ENCODE peak calls at places on chromosomes 12 and 14, in nine cellular contexts. One of them, this sample, is unnamed.

GRCh38 chr14:59126714-59127436 is 61.6 kb upstream of the DAAM1 start:
- DNase-seq in central memory CD4-positive, alpha-beta T cell: peak
- DNase-seq in globus pallidus: peak
- DNase-seq in ELR: peak
- DNase-seq in DMS 273 treated with DMSO at 0.1 percent for 48 hours: peak
- DNase-seq in HuH-7: peak
- DNase-seq in AG20443: peak
- DNase-seq in HFFc6: peak
- DNase-seq in activated T-cell treated with anti-CD3 and anti-CD28 coated beads, Interleukin-2, amount 50 U/mL, for 72 hours: peak
- DNase-seq in this sample: peak

GRCh38 chr12:76470028-76470939 is 89.3 kb downstream of the OSBPL8 start:
- DNase-seq in HFFc6: peak
- DNase-seq in central memory CD4-positive, alpha-beta T cell: no peak
- DNase-seq in HuH-7: no peak
- DNase-seq in globus pallidus: peak
- DNase-seq in activated T-cell treated with anti-CD3 and anti-CD28 coated beads, Interleukin-2, amount 50 U/mL, for 72 hours: no peak
- DNase-seq in ELR: peak
- DNase-seq in DMS 273 treated with DMSO at 0.1 percent for 48 hours: no peak
- DNase-seq in AG20443: peak
- DNase-seq in this sample: peak

GRCh38 chr12:96986883-96987523 is 79.9 kb downstream of the NEDD1 start:
- DNase-seq in HFFc6: peak
- DNase-seq in central memory CD4-positive, alpha-beta T cell: peak
- DNase-seq in globus pallidus: peak
- DNase-seq in activated T-cell treated with anti-CD3 and anti-CD28 coated beads, Interleukin-2, amount 50 U/mL, for 72 hours: no peak
- DNase-seq in ELR: peak
- DNase-seq in AG20443: peak
- DNase-seq in HuH-7: peak
- DNase-seq in DMS 273 treated with DMSO at 0.1 percent for 48 hours: no peak
- DNase-seq in this sample: peak

GRCh38 chr14:77458249-77458950 is 507 bp downstream of the AHSA1 start:
- DNase-seq in AG20443: peak
- DNase-seq in HuH-7: no peak
- DNase-seq in activated T-cell treated with anti-CD3 and anti-CD28 coated beads, Interleukin-2, amount 50 U/mL, for 72 hours: peak
- DNase-seq in central memory CD4-positive, alpha-beta T cell: peak
- DNase-seq in HFFc6: peak
- DNase-seq in ELR: peak
- DNase-seq in DMS 273 treated with DMSO at 0.1 percent for 48 hours: no peak
- DNase-seq in globus pallidus: no peak
- DNase-seq in this sample: peak

GRCh38 chr12:124847113-124847512 is 16.6 kb downstream of the SCARB1 start:
- DNase-seq in AG20443: no peak
- DNase-seq in DMS 273 treated with DMSO at 0.1 percent for 48 hours: no peak
- DNase-seq in central memory CD4-positive, alpha-beta T cell: no peak
- DNase-seq in globus pallidus: no peak
- DNase-seq in ELR: no peak
- DNase-seq in HFFc6: no peak
- DNase-seq in activated T-cell treated with anti-CD3 and anti-CD28 coated beads, Interleukin-2, amount 50 U/mL, for 72 hours: no peak
- DNase-seq in HuH-7: no peak
- DNase-seq in this sample: no peak

GRCh38 chr12:22163594-22163993 is 117.6 kb downstream of the CMAS start:
- DNase-seq in HFFc6: no peak
- DNase-seq in globus pallidus: no peak
- DNase-seq in HuH-7: no peak
- DNase-seq in AG20443: no peak
- DNase-seq in activated T-cell treated with anti-CD3 and anti-CD28 coated beads, Interleukin-2, amount 50 U/mL, for 72 hours: no peak
- DNase-seq in central memory CD4-positive, alpha-beta T cell: peak
- DNase-seq in DMS 273 treated with DMSO at 0.1 percent for 48 hours: no peak
- DNase-seq in ELR: no peak
- DNase-seq in this sample: no peak

GRCh38 chr14:32606297-32606696 is 277.2 kb downstream of the AKAP6 start:
- DNase-seq in AG20443: no peak
- DNase-seq in HFFc6: no peak
- DNase-seq in ELR: no peak
- DNase-seq in activated T-cell treated with anti-CD3 and anti-CD28 coated beads, Interleukin-2, amount 50 U/mL, for 72 hours: no peak
- DNase-seq in DMS 273 treated with DMSO at 0.1 percent for 48 hours: no peak
- DNase-seq in central memory CD4-positive, alpha-beta T cell: no peak
- DNase-seq in HuH-7: no peak
- DNase-seq in globus pallidus: no peak
- DNase-seq in this sample: no peak

GRCh38 chr14:65334765-65335411 is 77.6 kb upstream of the FUT8 start:
- DNase-seq in HFFc6: no peak
- DNase-seq in globus pallidus: no peak
- DNase-seq in AG20443: no peak
- DNase-seq in activated T-cell treated with anti-CD3 and anti-CD28 coated beads, Interleukin-2, amount 50 U/mL, for 72 hours: no peak
- DNase-seq in DMS 273 treated with DMSO at 0.1 percent for 48 hours: peak
- DNase-seq in HuH-7: peak
- DNase-seq in central memory CD4-positive, alpha-beta T cell: no peak
- DNase-seq in ELR: no peak
- DNase-seq in this sample: no peak

GRCh38 chr14:56808314-56809201 is 1.7 kb downstream of the OTX2 start:
- DNase-seq in HFFc6: no peak
- DNase-seq in AG20443: no peak
- DNase-seq in HuH-7: no peak
- DNase-seq in activated T-cell treated with anti-CD3 and anti-CD28 coated beads, Interleukin-2, amount 50 U/mL, for 72 hours: no peak
- DNase-seq in central memory CD4-positive, alpha-beta T cell: no peak
- DNase-seq in ELR: no peak
- DNase-seq in globus pallidus: no peak
- DNase-seq in DMS 273 treated with DMSO at 0.1 percent for 48 hours: no peak
- DNase-seq in this sample: no peak

GRCh38 chr14:103734081-103734888 is 18.7 kb downstream of the ZFYVE21 start:
- DNase-seq in central memory CD4-positive, alpha-beta T cell: no peak
- DNase-seq in AG20443: no peak
- DNase-seq in ELR: no peak
- DNase-seq in activated T-cell treated with anti-CD3 and anti-CD28 coated beads, Interleukin-2, amount 50 U/mL, for 72 hours: no peak
- DNase-seq in DMS 273 treated with DMSO at 0.1 percent for 48 hours: no peak
- DNase-seq in HFFc6: no peak
- DNase-seq in HuH-7: no peak
- DNase-seq in globus pallidus: no peak
- DNase-seq in this sample: no peak

GRCh38 chr14:35083530-35084150 is 37.6 kb downstream of the FAM177A1 start:
- DNase-seq in activated T-cell treated with anti-CD3 and anti-CD28 coated beads, Interleukin-2, amount 50 U/mL, for 72 hours: no peak
- DNase-seq in ELR: no peak
- DNase-seq in DMS 273 treated with DMSO at 0.1 percent for 48 hours: no peak
- DNase-seq in HuH-7: no peak
- DNase-seq in AG20443: no peak
- DNase-seq in HFFc6: no peak
- DNase-seq in central memory CD4-positive, alpha-beta T cell: no peak
- DNase-seq in globus pallidus: no peak
- DNase-seq in this sample: no peak

GRCh38 chr14:24196071-24197061 is 1.1 kb upstream of the TM9SF1 start:
- DNase-seq in HuH-7: peak
- DNase-seq in globus pallidus: no peak
- DNase-seq in HFFc6: no peak
- DNase-seq in activated T-cell treated with anti-CD3 and anti-CD28 coated beads, Interleukin-2, amount 50 U/mL, for 72 hours: no peak
- DNase-seq in AG20443: peak
- DNase-seq in central memory CD4-positive, alpha-beta T cell: no peak
- DNase-seq in DMS 273 treated with DMSO at 0.1 percent for 48 hours: no peak
- DNase-seq in ELR: peak
- DNase-seq in this sample: no peak

GRCh38 chr14:49546766-49547165 is 39.4 kb downstream of the RPS29 start:
- DNase-seq in activated T-cell treated with anti-CD3 and anti-CD28 coated beads, Interleukin-2, amount 50 U/mL, for 72 hours: no peak
- DNase-seq in AG20443: no peak
- DNase-seq in HFFc6: no peak
- DNase-seq in DMS 273 treated with DMSO at 0.1 percent for 48 hours: no peak
- DNase-seq in ELR: no peak
- DNase-seq in central memory CD4-positive, alpha-beta T cell: no peak
- DNase-seq in HuH-7: no peak
- DNase-seq in globus pallidus: no peak
- DNase-seq in this sample: no peak

GRCh38 chr14:64639340-64639821 is 64.8 kb upstream of the PLEKHG3 start:
- DNase-seq in DMS 273 treated with DMSO at 0.1 percent for 48 hours: no peak
- DNase-seq in central memory CD4-positive, alpha-beta T cell: no peak
- DNase-seq in activated T-cell treated with anti-CD3 and anti-CD28 coated beads, Interleukin-2, amount 50 U/mL, for 72 hours: no peak
- DNase-seq in HFFc6: peak
- DNase-seq in AG20443: no peak
- DNase-seq in ELR: no peak
- DNase-seq in globus pallidus: no peak
- DNase-seq in HuH-7: no peak
- DNase-seq in this sample: no peak

GRCh38 chr14:26290007-26290530 is 307.8 kb downstream of the NOVA1 start:
- DNase-seq in HuH-7: no peak
- DNase-seq in globus pallidus: no peak
- DNase-seq in AG20443: peak
- DNase-seq in ELR: no peak
- DNase-seq in central memory CD4-positive, alpha-beta T cell: no peak
- DNase-seq in activated T-cell treated with anti-CD3 and anti-CD28 coated beads, Interleukin-2, amount 50 U/mL, for 72 hours: no peak
- DNase-seq in HFFc6: peak
- DNase-seq in DMS 273 treated with DMSO at 0.1 percent for 48 hours: no peak
- DNase-seq in this sample: no peak

GRCh38 chr12:121295746-121296617 is 527 bp downstream of the CAMKK2 start:
- DNase-seq in AG20443: peak
- DNase-seq in ELR: peak
- DNase-seq in HFFc6: no peak
- DNase-seq in globus pallidus: no peak
- DNase-seq in DMS 273 treated with DMSO at 0.1 percent for 48 hours: no peak
- DNase-seq in central memory CD4-positive, alpha-beta T cell: peak
- DNase-seq in activated T-cell treated with anti-CD3 and anti-CD28 coated beads, Interleukin-2, amount 50 U/mL, for 72 hours: peak
- DNase-seq in HuH-7: peak
- DNase-seq in this sample: no peak

GRCh38 chr14:54040851-54041250 is 84.2 kb upstream of the BMP4 start:
- DNase-seq in central memory CD4-positive, alpha-beta T cell: no peak
- DNase-seq in activated T-cell treated with anti-CD3 and anti-CD28 coated beads, Interleukin-2, amount 50 U/mL, for 72 hours: no peak
- DNase-seq in DMS 273 treated with DMSO at 0.1 percent for 48 hours: no peak
- DNase-seq in globus pallidus: no peak
- DNase-seq in HFFc6: no peak
- DNase-seq in AG20443: no peak
- DNase-seq in ELR: peak
- DNase-seq in HuH-7: no peak
- DNase-seq in this sample: no peak

GRCh38 chr14:99554184-99554583 is 49.8 kb downstream of the CCDC85C start:
- DNase-seq in activated T-cell treated with anti-CD3 and anti-CD28 coated beads, Interleukin-2, amount 50 U/mL, for 72 hours: no peak
- DNase-seq in globus pallidus: peak
- DNase-seq in HuH-7: no peak
- DNase-seq in ELR: no peak
- DNase-seq in central memory CD4-positive, alpha-beta T cell: no peak
- DNase-seq in DMS 273 treated with DMSO at 0.1 percent for 48 hours: no peak
- DNase-seq in HFFc6: no peak
- DNase-seq in AG20443: no peak
- DNase-seq in this sample: peak

GRCh38 chr12:72272731-72273498 is 745 bp downstream of the TRHDE start:
- DNase-seq in AG20443: peak
- DNase-seq in ELR: peak
- DNase-seq in HFFc6: peak
- DNase-seq in activated T-cell treated with anti-CD3 and anti-CD28 coated beads, Interleukin-2, amount 50 U/mL, for 72 hours: no peak
- DNase-seq in DMS 273 treated with DMSO at 0.1 percent for 48 hours: no peak
- DNase-seq in HuH-7: peak
- DNase-seq in globus pallidus: no peak
- DNase-seq in central memory CD4-positive, alpha-beta T cell: no peak
- DNase-seq in this sample: peak

GRCh38 chr14:104132981-104133380 is 5.4 kb upstream of the KIF26A start:
- DNase-seq in activated T-cell treated with anti-CD3 and anti-CD28 coated beads, Interleukin-2, amount 50 U/mL, for 72 hours: no peak
- DNase-seq in DMS 273 treated with DMSO at 0.1 percent for 48 hours: no peak
- DNase-seq in central memory CD4-positive, alpha-beta T cell: no peak
- DNase-seq in AG20443: no peak
- DNase-seq in ELR: no peak
- DNase-seq in globus pallidus: no peak
- DNase-seq in HuH-7: no peak
- DNase-seq in HFFc6: no peak
- DNase-seq in this sample: no peak

GRCh38 chr14:87877877-87878276 is 115.1 kb downstream of the GALC start:
- DNase-seq in HFFc6: peak
- DNase-seq in DMS 273 treated with DMSO at 0.1 percent for 48 hours: no peak
- DNase-seq in activated T-cell treated with anti-CD3 and anti-CD28 coated beads, Interleukin-2, amount 50 U/mL, for 72 hours: no peak
- DNase-seq in AG20443: no peak
- DNase-seq in ELR: peak
- DNase-seq in HuH-7: no peak
- DNase-seq in globus pallidus: no peak
- DNase-seq in central memory CD4-positive, alpha-beta T cell: no peak
- DNase-seq in this sample: no peak

GRCh38 chr14:67537736-67538135 is 4.6 kb downstream of the PLEKHH1 start:
- DNase-seq in DMS 273 treated with DMSO at 0.1 percent for 48 hours: no peak
- DNase-seq in AG20443: no peak
- DNase-seq in central memory CD4-positive, alpha-beta T cell: no peak
- DNase-seq in HFFc6: no peak
- DNase-seq in HuH-7: no peak
- DNase-seq in globus pallidus: no peak
- DNase-seq in ELR: no peak
- DNase-seq in activated T-cell treated with anti-CD3 and anti-CD28 coated beads, Interleukin-2, amount 50 U/mL, for 72 hours: no peak
- DNase-seq in this sample: no peak

GRCh38 chr12:77685112-77685511 is 145.6 kb upstream of the NAV3 start:
- DNase-seq in central memory CD4-positive, alpha-beta T cell: no peak
- DNase-seq in AG20443: peak
- DNase-seq in globus pallidus: peak
- DNase-seq in ELR: peak
- DNase-seq in HFFc6: peak
- DNase-seq in activated T-cell treated with anti-CD3 and anti-CD28 coated beads, Interleukin-2, amount 50 U/mL, for 72 hours: peak
- DNase-seq in DMS 273 treated with DMSO at 0.1 percent for 48 hours: no peak
- DNase-seq in HuH-7: peak
- DNase-seq in this sample: peak

GRCh38 chr12:86931714-86932113 is 675.5 kb upstream of the MGAT4C start:
- DNase-seq in AG20443: no peak
- DNase-seq in activated T-cell treated with anti-CD3 and anti-CD28 coated beads, Interleukin-2, amount 50 U/mL, for 72 hours: no peak
- DNase-seq in central memory CD4-positive, alpha-beta T cell: no peak
- DNase-seq in globus pallidus: no peak
- DNase-seq in ELR: no peak
- DNase-seq in HuH-7: no peak
- DNase-seq in HFFc6: no peak
- DNase-seq in DMS 273 treated with DMSO at 0.1 percent for 48 hours: no peak
- DNase-seq in this sample: no peak

GRCh38 chr14:93969082-93969828 is 7.1 kb downstream of the ASB2 start:
- DNase-seq in central memory CD4-positive, alpha-beta T cell: no peak
- DNase-seq in AG20443: no peak
- DNase-seq in activated T-cell treated with anti-CD3 and anti-CD28 coated beads, Interleukin-2, amount 50 U/mL, for 72 hours: no peak
- DNase-seq in globus pallidus: no peak
- DNase-seq in DMS 273 treated with DMSO at 0.1 percent for 48 hours: no peak
- DNase-seq in ELR: no peak
- DNase-seq in HFFc6: no peak
- DNase-seq in HuH-7: no peak
- DNase-seq in this sample: no peak

This sample was measured in Ammon's horn.